ENCODE peak calls at places on chromosomes 4 and X, in eight cellular contexts. M is kidney glomerular epithelial cell, D is NCI-H1092, G is NCI-H2107, H is T-helper 2 cell, U is nucleus accumbens, N is heart right ventricle, T is upper lobe of left lung. C is an unnamed sample.

GRCh38 chrX:95076449-95076848 is 1402.4 kb downstream of the FAM133A start:
- DNase-seq in D (no peak), U (no peak), N (no peak), M (peak; percentile 4), G (no peak), H (no peak), T (no peak), C (peak; percentile 28)

GRCh38 chr4:17066972-17067371 is 168.5 kb upstream of the LDB2 start:
- DNase-seq in D (no peak), U (no peak), N (no peak), H (no peak), T (no peak), M (peak; percentile 48), G (no peak), C (peak; percentile 65)

GRCh38 chr4:24657768-24658617 is 73.6 kb upstream of the DHX15 start:
- DNase-seq in N (no peak), D (peak; percentile 4), H (no peak), U (peak; percentile 82), T (peak; percentile 70), M (peak; percentile 97), G (peak; percentile 50), C (peak; percentile 34)

GRCh38 chrX:116181300-116181699 is 10.8 kb downstream of the AGTR2 start:
- DNase-seq in U (no peak), D (no peak), T (no peak), N (no peak), M (no peak), H (no peak), G (no peak), C (no peak)

GRCh38 chrX:2691543-2692220 is 587 bp downstream of the CD99 start:
- DNase-seq in M (no peak), U (no peak), H (no peak), D (no peak), G (no peak), N (peak; percentile 79), T (peak; percentile 45), C (peak; percentile 58)

GRCh38 chr4:48902266-48902665 is 4.3 kb downstream of the OCIAD2 start:
- DNase-seq in T (peak; percentile 64), D (no peak), U (no peak), M (no peak), G (no peak), N (no peak), H (no peak), C (no peak)

GRCh38 chrX:107985032-107985431 is 2.9 kb upstream of the TEX13B start:
- DNase-seq in H (no peak), T (no peak), G (no peak), M (no peak), U (no peak), D (no peak), N (no peak), C (no peak)

GRCh38 chr4:40684404-40684803 is 54.7 kb upstream of the RBM47 start:
- DNase-seq in H (no peak), D (no peak), U (no peak), N (no peak), M (no peak), G (no peak), T (no peak), C (no peak)

GRCh38 chrX:125492439-125492838 is 172.8 kb downstream of the TEX13C start:
- DNase-seq in U (no peak), D (no peak), G (no peak), M (no peak), H (no peak), N (no peak), T (no peak), C (no peak)

GRCh38 chr4:98601719-98602118 is 56.7 kb downstream of the TSPAN5 start:
- DNase-seq in D (no peak), U (no peak), N (no peak), M (peak; percentile 58), T (no peak), H (no peak), G (no peak), C (peak; percentile 32)

GRCh38 chr4:54940996-54941395 is 184.4 kb downstream of the KDR start:
- DNase-seq in G (no peak), U (no peak), N (no peak), T (no peak), M (no peak), D (no peak), H (no peak), C (no peak)

GRCh38 chr4:83701041-83701440 is 165.1 kb downstream of the GPAT3 start:
- DNase-seq in N (no peak), H (no peak), D (no peak), T (no peak), G (no peak), U (no peak), M (no peak), C (no peak)

GRCh38 chrX:45749375-45749774 is 548.7 kb upstream of the DIPK2B start:
- DNase-seq in G (no peak), M (no peak), T (no peak), U (no peak), D (no peak), N (no peak), H (no peak), C (peak; percentile 39)

GRCh38 chr4:107283587-107284559 is 247.8 kb upstream of the DKK2 start:
- DNase-seq in T (no peak), G (no peak), M (peak; percentile 79), H (no peak), U (no peak), D (no peak), N (no peak), C (peak; percentile 77)

GRCh38 chr4:107801766-107802211 is 22.9 kb upstream of the SGMS2 start:
- DNase-seq in N (no peak), G (no peak), T (peak; percentile 67), D (no peak), H (no peak), U (no peak), M (peak; percentile 3), C (peak; percentile 54)

GRCh38 chr4:133151681-133152329 is 2.7 kb downstream of the PCDH10 start:
- DNase-seq in M (no peak), G (no peak), N (no peak), U (peak; percentile 71), H (no peak), T (no peak), D (no peak), C (no peak)